ENCODE peak calls at places on chromosomes 5 and 9, in six cellular contexts. U, I, F, B, J and D are unnamed samples.

GRCh38 chr9:109440797-109441287 is 57.3 kb downstream of the PTPN3 start:
- DNase-seq in I (peak), U (peak), B (peak), J (peak), F (peak), D (peak)

GRCh38 chr9:95189230-95190098 is 128.0 kb downstream of the FANCC start:
- DNase-seq in U (no peak), J (no peak), F (no peak), I (no peak), B (peak), D (no peak)

GRCh38 chr9:90033030-90033650 is 428.3 kb downstream of the GADD45G start:
- DNase-seq in F (no peak), U (no peak), J (no peak), I (no peak), B (no peak), D (no peak)

GRCh38 chr9:74570879-74571512 is 73.9 kb downstream of the RORB start:
- DNase-seq in U (peak), B (peak), J (peak), I (peak), F (no peak), D (no peak)

GRCh38 chr5:134449167-134449566 is 37.5 kb upstream of the CDKN2AIPNL start:
- DNase-seq in F (no peak), J (no peak), U (no peak), B (no peak), I (no peak), D (no peak)

GRCh38 chr5:52859619-52860018 is 71.9 kb downstream of the ITGA1 start:
- DNase-seq in F (no peak), B (no peak), U (no peak), I (peak), J (peak), D (no peak)

GRCh38 chr9:22446589-22446949 is at the start of gene DMRTA1:
- DNase-seq in I (peak), U (peak), F (peak), B (peak), J (peak), D (no peak)

GRCh38 chr9:136807281-136808074 is at the start of gene RABL6:
- DNase-seq in B (peak), U (peak), J (peak), F (peak), I (peak), D (no peak)

GRCh38 chr9:1458503-1458902 is 408.3 kb downstream of the DMRT2 start:
- DNase-seq in U (no peak), F (no peak), B (no peak), J (peak), I (peak), D (peak)

GRCh38 chr5:33441241-33441844 is 578 bp downstream of the TARS1 start:
- DNase-seq in U (peak), F (peak), I (peak), J (peak), B (no peak), D (peak)

GRCh38 chr5:10513501-10514442 is 50.1 kb upstream of the ANKRD33B start:
- DNase-seq in F (no peak), I (peak), U (peak), B (peak), J (peak), D (peak)

GRCh38 chr9:7216004-7216821 is 458.4 kb downstream of the KDM4C start:
- DNase-seq in F (no peak), J (peak), I (peak), B (no peak), U (no peak), D (peak)

GRCh38 chr5:135966790-135967189 is 12.0 kb upstream of the LECT2 start:
- DNase-seq in U (no peak), B (no peak), I (no peak), F (no peak), J (no peak), D (no peak)

GRCh38 chr9:36415822-36416515 is 15.9 kb upstream of the RNF38 start:
- DNase-seq in B (no peak), F (no peak), I (no peak), J (no peak), U (peak), D (no peak)

GRCh38 chr5:178642351-178642909 is 15.6 kb upstream of the CLK4 start:
- DNase-seq in I (peak), F (no peak), B (no peak), J (peak), U (no peak), D (peak)

GRCh38 chr9:98227883-98228282 is 27.6 kb downstream of the TBC1D2 start:
- DNase-seq in J (no peak), U (peak), F (no peak), B (no peak), I (no peak), D (no peak)

GRCh38 chr5:31196309-31196708 is 2.8 kb downstream of the CDH6 start:
- DNase-seq in B (no peak), U (peak), I (no peak), F (no peak), J (peak), D (no peak)

GRCh38 chr9:2341956-2342355 is 279.6 kb upstream of the VLDLR start:
- DNase-seq in F (no peak), I (no peak), B (no peak), U (no peak), J (no peak), D (no peak)

GRCh38 chr5:61809651-61810050 is 477.6 kb downstream of the ZSWIM6 start:
- DNase-seq in I (no peak), J (no peak), F (no peak), B (peak), U (no peak), D (no peak)

GRCh38 chr5:173441053-173441628 is 112.9 kb upstream of the STC2 start:
- DNase-seq in I (no peak), B (no peak), U (no peak), F (no peak), J (no peak), D (peak)

GRCh38 chr9:5402217-5402616 is 35.5 kb downstream of the PLGRKT start:
- DNase-seq in B (no peak), I (no peak), J (no peak), F (no peak), U (peak), D (no peak)

GRCh38 chr5:156330141-156330870 is 3.3 kb downstream of the SGCD start:
- DNase-seq in I (peak), F (no peak), U (no peak), J (no peak), B (no peak), D (no peak)

GRCh38 chr5:39543335-39543734 is 118.6 kb upstream of the DAB2 start:
- DNase-seq in B (no peak), J (no peak), I (peak), U (no peak), F (no peak), D (no peak)

GRCh38 chr5:141841376-141841775 is 36.8 kb downstream of the PCDH1 start:
- DNase-seq in F (peak), I (no peak), J (no peak), B (peak), U (no peak), D (no peak)

GRCh38 chr9:70218767-70219166 is 40.0 kb upstream of the SMC5 start:
- DNase-seq in I (peak), F (no peak), U (no peak), B (no peak), J (no peak), D (no peak)

GRCh38 chr9:74284596-74284995 is 212.5 kb upstream of the RORB start:
- DNase-seq in U (no peak), I (no peak), J (no peak), F (no peak), B (no peak), D (no peak)

GRCh38 chr9:134984372-134985240 is 66.9 kb upstream of the FCN1 start:
- DNase-seq in F (no peak), J (no peak), U (no peak), B (no peak), I (no peak), D (no peak)

GRCh38 chr5:132420706-132421272 is 51.3 kb downstream of the SLC22A5 start:
- DNase-seq in I (no peak), U (no peak), J (no peak), B (no peak), F (peak), D (no peak)

GRCh38 chr9:36902861-36903524 is 131.1 kb downstream of the PAX5 start:
- DNase-seq in U (no peak), B (no peak), I (no peak), J (no peak), F (no peak), D (no peak)

GRCh38 chr9:135592625-135593024 is 31.1 kb downstream of the PAEP start:
- DNase-seq in U (no peak), F (no peak), I (no peak), J (no peak), B (no peak), D (no peak)

GRCh38 chr9:114087721-114088120 is 9.6 kb upstream of the AMBP start:
- DNase-seq in I (no peak), F (no peak), B (no peak), J (no peak), U (peak), D (no peak)

GRCh38 chr5:9627541-9627940 is 2.6 kb downstream of the TAS2R1 start:
- DNase-seq in B (no peak), F (no peak), I (no peak), U (no peak), J (no peak), D (no peak)

GRCh38 chr5:134509308-134510040 is 16.0 kb upstream of the JADE2 start:
- DNase-seq in I (peak), J (peak), U (no peak), F (no peak), B (no peak), D (no peak)

GRCh38 chr5:90334746-90335145 is 74.8 kb downstream of the CETN3 start:
- DNase-seq in I (no peak), B (no peak), F (no peak), U (no peak), J (no peak), D (no peak)

GRCh38 chr9:100084145-100084478 is 14.7 kb downstream of the ERP44 start:
- DNase-seq in B (no peak), I (no peak), U (no peak), J (no peak), F (no peak), D (no peak)

GRCh38 chr9:100082786-100083185 is 16.0 kb downstream of the ERP44 start:
- DNase-seq in J (peak), U (no peak), F (no peak), B (no peak), I (peak), D (no peak)

GRCh38 chr9:100084734-100085133 is 14.1 kb downstream of the ERP44 start:
- DNase-seq in U (no peak), B (no peak), J (no peak), I (no peak), F (no peak), D (no peak)

GRCh38 chr9:100086097-100086496 is 12.7 kb downstream of the ERP44 start:
- DNase-seq in F (no peak), J (no peak), U (no peak), B (no peak), I (no peak), D (no peak)

DNA sequence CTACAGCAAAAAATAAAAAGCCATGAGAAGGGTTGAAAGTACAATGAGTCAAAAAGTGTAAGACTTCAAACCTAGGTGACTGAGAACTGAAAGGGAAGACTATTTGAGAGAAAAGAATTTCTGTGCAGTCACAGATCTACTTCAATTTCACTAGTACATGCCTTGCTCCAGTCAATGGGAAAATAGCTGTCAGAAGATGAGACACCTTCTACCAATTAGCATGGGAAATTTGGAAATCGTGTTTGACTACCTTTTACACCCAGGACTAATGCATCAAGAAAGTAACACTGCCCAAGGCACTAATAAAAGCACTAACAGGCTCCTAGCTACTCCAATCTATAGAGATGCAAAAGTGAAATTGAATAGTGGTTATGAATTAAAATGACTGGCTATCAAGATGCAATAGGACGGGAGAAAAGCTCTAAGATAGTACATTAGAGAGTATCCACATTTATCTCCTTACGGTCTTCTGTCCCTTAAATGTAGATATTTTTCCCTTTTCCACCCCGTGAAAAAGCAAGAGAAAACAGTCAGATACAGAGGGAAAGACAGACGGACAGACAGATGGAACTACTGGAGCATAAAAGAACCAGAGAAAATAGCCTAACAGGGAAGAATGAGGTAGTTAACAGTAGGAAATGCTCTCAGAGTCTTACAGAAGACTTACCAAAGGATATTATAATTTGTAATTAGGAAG is 15.2 kb downstream of the ERP44 start:
- DNase-seq in F (no peak), B (no peak), U (no peak), J (no peak), I (no peak), D (no peak)
- H3K4me3 ChIP-seq in F (no peak), B (no peak), U (no peak), J (no peak), I (no peak), D (no peak)

GRCh38 chr5:43190755-43191603 is 1.0 kb upstream of the NIM1K start:
- DNase-seq in B (no peak), J (peak), F (no peak), U (peak), I (peak), D (no peak)
- H3K4me3 ChIP-seq in B (no peak), J (no peak), F (no peak), U (peak), I (no peak), D (no peak)

DNA sequence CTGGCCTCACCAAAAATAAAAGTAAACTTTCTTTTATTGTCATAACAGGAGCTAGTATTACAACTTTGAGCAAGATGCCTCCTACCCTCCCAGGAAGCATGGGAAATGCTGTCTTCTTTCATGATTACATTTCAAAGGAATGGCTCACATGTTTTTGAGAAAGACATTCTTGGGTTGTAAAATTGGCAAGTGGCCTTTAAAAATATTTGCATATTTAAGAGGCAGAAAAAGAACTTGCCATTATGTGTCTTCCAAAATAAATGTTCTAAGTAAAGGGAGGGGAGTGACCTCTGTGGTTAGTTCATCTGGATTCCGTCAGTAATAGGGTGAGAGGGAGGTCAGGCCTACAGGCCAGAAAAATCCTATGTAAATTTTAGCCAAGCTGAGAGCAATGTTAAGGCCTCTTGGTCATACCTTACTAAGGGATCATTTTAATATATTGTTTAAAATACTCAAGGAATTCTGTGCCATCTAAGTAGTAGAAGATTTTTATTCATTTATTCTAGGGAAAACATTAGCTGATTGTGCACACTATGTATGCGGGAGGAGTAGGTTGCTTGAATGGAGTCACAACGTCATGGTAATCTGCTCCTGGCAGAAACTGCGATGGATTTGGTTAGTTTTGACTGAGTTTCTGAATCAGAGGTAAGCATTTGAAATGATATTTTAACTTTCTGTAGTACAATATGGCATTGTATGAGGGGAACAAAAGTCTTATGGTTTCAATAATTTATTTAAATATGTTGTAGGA is 1485.7 kb upstream of the CDH9 start:
- DNase-seq in B (no peak), I (peak), F (no peak), U (no peak), J (peak), D (peak)
- H3K4me3 ChIP-seq in B (no peak), I (no peak), F (no peak), U (no peak), J (no peak), D (peak)

GRCh38 chr5:157689942-157690689 is 18.8 kb downstream of the C5orf52 start:
- DNase-seq in I (peak), B (no peak), J (no peak), F (no peak), U (no peak), D (no peak)
- H3K4me3 ChIP-seq in I (peak), B (no peak), J (no peak), F (no peak), U (no peak), D (peak)

DNA sequence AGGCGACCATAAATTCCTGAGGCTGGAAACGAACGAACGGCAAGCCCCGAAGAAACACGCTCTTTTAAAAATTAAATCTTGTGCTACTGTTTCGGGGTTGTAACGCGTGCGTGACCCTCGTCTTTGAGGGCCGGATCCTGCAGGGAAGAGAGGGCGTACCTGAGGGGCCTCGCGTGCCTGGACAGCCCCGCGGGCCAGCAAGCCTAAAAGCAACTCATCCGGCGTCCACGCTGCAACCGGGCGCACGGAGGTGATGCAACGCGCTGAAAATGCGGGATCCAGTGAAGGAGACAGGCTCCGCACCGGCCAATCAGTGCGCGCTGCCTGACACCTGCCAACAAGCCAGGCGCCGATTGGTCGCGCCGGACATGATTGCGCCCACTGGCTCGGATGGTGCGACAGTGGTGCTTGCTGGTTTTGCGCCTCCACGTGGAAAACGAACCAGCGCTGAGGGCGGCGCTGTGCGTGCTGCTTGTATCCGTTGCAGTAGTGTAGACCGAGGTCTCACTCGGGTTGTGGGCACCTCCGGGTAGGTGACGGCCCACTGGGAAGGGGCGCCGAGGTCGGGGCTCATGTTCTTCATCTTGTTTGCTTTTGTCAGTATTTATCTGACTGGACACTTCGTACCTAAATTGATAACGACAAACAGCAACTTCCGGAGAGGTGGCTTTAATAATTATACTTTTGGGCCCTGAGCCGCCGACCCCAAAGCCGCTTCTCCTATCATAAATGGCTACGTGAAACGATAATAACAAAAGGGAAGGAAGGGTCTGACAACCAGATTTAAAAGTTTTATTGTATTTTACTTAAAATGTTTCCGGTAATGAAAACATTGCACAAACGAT is at the start of gene IARS1:
- DNase-seq in F (peak), U (peak), J (peak), B (peak), I (peak), D (peak)
- H3K4me3 ChIP-seq in F (peak), U (peak), J (peak), B (peak), I (peak), D (peak)

GRCh38 chr5:143040622-143041021 is 270.4 kb downstream of the ARHGAP26 start:
- DNase-seq in U (no peak), I (no peak), F (no peak), B (no peak), J (no peak), D (no peak)

GRCh38 chr5:143045062-143045461 is 274.9 kb downstream of the ARHGAP26 start:
- DNase-seq in B (no peak), U (no peak), F (no peak), I (no peak), J (no peak), D (no peak)

GRCh38 chr5:143044265-143044664 is 274.1 kb downstream of the ARHGAP26 start:
- DNase-seq in U (no peak), F (no peak), J (no peak), B (no peak), I (no peak), D (no peak)

GRCh38 chr5:143041461-143041860 is 271.3 kb downstream of the ARHGAP26 start:
- DNase-seq in J (no peak), B (no peak), U (no peak), F (no peak), I (no peak), D (no peak)

DNA sequence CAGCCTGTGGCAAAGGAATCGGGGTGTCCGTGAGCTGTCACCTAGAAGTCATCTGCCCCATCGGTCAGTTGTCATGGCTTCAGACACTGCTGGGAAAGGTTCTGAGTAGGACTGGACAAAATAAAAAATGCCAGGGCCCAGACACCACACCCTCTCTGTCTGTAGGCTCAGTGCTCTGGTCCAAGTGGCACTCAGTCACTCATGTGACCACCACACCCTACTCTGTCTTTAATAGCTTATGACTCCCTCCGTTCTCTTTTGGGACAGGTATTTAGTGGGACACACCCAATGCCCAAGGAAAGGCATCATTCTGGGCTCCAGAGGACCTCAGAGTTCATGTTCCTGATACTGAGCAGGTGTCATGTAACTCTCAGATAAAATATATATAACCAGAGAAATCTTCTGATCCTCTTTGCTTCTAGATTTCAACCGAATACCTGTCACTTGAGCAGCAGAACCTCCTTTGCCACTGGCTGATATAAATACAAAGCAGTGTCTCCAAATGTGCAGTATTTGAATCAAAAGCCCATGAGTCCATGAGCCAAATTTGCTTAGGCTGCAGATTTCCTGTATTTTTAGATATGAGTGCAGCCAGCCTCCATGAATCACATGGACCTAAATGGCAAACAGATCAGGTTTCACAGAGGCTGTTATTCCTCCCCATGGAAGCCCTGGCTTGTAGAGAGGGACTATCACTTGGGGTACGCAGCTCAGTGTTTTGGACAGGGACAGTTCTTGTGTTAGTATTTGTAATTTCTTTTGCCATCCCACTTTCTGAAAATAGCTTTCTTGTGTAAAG is 272.0 kb downstream of the ARHGAP26 start:
- DNase-seq in I (no peak), F (no peak), B (no peak), J (peak), U (no peak), D (no peak)
- H3K4me3 ChIP-seq in I (no peak), F (no peak), B (no peak), J (no peak), U (no peak), D (no peak)